ENCODE peak calls at places on chromosomes 16 and 17, in seven cellular contexts. S is cardiac muscle cell, Q is thoracic aorta, M is tibial nerve, L is aorta, J is GM23338, O is spleen. N is an unnamed sample.
A peak's percentile ranks its signal among the peaks of the same experiment; 100 is the strongest.

GRCh38 chr17:65553009-65553645 is 8.3 kb downstream of the AXIN2 start:
- DNase-seq in O (peak; percentile 6), S (peak; percentile 87), L (no peak), J (no peak), Q (no peak), M (no peak), N (no peak)

GRCh38 chr17:83190601-83191387 is 111.4 kb downstream of the METRNL start:
- DNase-seq in S (no peak), O (peak; percentile 69), J (no peak), L (peak; percentile 42), Q (no peak), M (peak; percentile 1), N (peak; percentile 6)

GRCh38 chr17:62648954-62649294 is 21.5 kb downstream of the MRC2 start:
- DNase-seq in M (no peak), S (no peak), O (no peak), J (peak; percentile 28), L (no peak), Q (no peak), N (no peak)

GRCh38 chr16:85084841-85085535 is 27.3 kb downstream of the CIBAR2 start:
- DNase-seq in M (no peak), Q (no peak), L (no peak), O (no peak), S (no peak), J (no peak), N (no peak)

GRCh38 chr16:53142823-53143568 is 88.2 kb downstream of the CHD9 start:
- DNase-seq in O (no peak), S (no peak), Q (no peak), M (no peak), J (no peak), L (no peak), N (no peak)

GRCh38 chr17:60323754-60324153 is 68.2 kb downstream of the USP32 start:
- DNase-seq in O (no peak), L (no peak), J (no peak), Q (no peak), M (no peak), S (no peak), N (no peak)

GRCh38 chr17:81254955-81255717 is 16.0 kb downstream of the NDUFAF8 start:
- DNase-seq in J (peak; percentile 84), M (peak; percentile 53), O (peak; percentile 86), Q (no peak), S (peak; percentile 83), L (peak; percentile 88), N (peak; percentile 91)

GRCh38 chr16:85029413-85029794 is 1.8 kb downstream of the KIAA0513 start:
- DNase-seq in S (peak; percentile 26), J (no peak), L (no peak), Q (no peak), M (no peak), O (no peak), N (no peak)

GRCh38 chr17:80468781-80469533 is 7.5 kb downstream of the NPTX1 start:
- DNase-seq in J (no peak), S (no peak), O (no peak), L (no peak), Q (no peak), M (no peak), N (no peak)

GRCh38 chr17:77466140-77466539 is 325.4 kb downstream of the SEC14L1 start:
- DNase-seq in S (no peak), Q (no peak), O (peak; percentile 87), L (no peak), J (peak; percentile 97), M (no peak), N (peak; percentile 50)

GRCh38 chr17:31549121-31549524 is 157.6 kb downstream of the RAB11FIP4 start:
- DNase-seq in Q (no peak), S (no peak), M (no peak), J (no peak), L (no peak), O (no peak), N (no peak)

GRCh38 chr17:34151081-34151480 is 104.0 kb upstream of the CCL2 start:
- DNase-seq in M (no peak), L (no peak), S (no peak), J (peak; percentile 44), Q (no peak), O (no peak), N (no peak)

GRCh38 chr17:62827722-62828498 is 19.8 kb upstream of the MARCHF10 start:
- DNase-seq in L (no peak), Q (no peak), M (no peak), O (no peak), S (peak; percentile 74), J (no peak), N (no peak)

GRCh38 chr16:57126412-57126811 is 34.0 kb downstream of the CPNE2 start:
- DNase-seq in J (no peak), O (no peak), M (no peak), Q (no peak), S (no peak), L (no peak), N (no peak)

DNA sequence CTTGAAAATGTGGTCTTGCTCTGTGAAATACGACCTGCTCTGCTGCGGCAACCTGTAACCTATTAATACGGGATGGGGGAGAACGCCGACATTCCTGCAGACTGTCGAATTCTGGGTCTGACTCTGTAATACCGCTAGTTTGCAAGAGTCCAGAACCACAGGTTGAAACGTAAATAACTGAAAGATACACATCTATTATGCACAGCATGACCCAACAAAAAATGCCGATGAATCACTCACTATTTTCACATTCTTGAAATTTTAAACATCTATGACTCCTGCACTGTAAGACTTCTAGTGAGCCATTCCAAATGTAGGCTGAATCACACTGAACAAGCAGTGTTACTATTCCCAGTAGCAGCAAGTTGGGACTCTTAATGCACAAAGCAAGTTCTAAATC is 20.4 kb downstream of the VPS53 start:
- DNase-seq in L (no peak), S (peak; percentile 87), J (no peak), M (no peak), O (no peak), Q (no peak), N (no peak)
- H3K27ac ChIP-seq in L (peak overlapping the region; percentile 12), S (no peak overlapping the region), J (no peak overlapping the region), M (no peak overlapping the region), O (no peak overlapping the region), Q (no peak overlapping the region), N (no peak overlapping the region)

DNA sequence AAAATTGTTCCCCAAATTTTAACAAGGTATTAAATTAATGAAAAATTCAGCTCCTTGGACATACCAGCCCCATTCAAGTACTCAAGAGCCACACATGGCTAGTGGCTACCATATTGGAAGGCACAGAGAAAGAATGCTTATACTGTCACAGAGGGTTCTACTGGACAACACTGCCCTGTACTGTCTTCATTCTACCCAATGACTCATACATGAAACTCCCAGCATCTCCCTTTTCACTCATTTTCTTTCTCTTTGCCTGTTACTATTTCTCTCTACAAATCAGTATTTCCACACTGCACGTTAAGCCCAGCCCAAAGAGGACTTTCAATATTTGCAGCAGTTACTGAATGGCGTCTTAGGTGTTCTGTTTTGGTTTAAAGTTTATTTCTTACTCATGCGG is 72.1 kb upstream of the RCVRN start:
- DNase-seq in L (no peak), J (no peak), M (no peak), S (peak; percentile 4), O (no peak), Q (no peak), N (no peak)
- H3K27me3 ChIP-seq in L (no peaks in the 10 kb centered on the region), J (no peaks in the 10 kb centered on the region), M (no peaks in the 10 kb centered on the region), S (no peaks in the 10 kb centered on the region), O (no peaks in the 10 kb centered on the region), Q (no peaks in the 10 kb centered on the region), N (no peaks in the 10 kb centered on the region)

GRCh38 chr17:49022391-49022941 is 25.3 kb downstream of the IGF2BP1 start:
- DNase-seq in Q (no peak), L (no peak), S (peak; percentile 89), J (peak; percentile 98), M (no peak), O (no peak), N (no peak)

GRCh38 chr17:49021095-49021767 is 24.0 kb downstream of the IGF2BP1 start:
- DNase-seq in M (no peak), J (peak; percentile 49), S (peak; percentile 36), O (no peak), Q (no peak), L (no peak), N (no peak)

GRCh38 chr17:49021768-49022103 is 24.6 kb downstream of the IGF2BP1 start:
- DNase-seq in S (no peak), Q (no peak), L (no peak), M (no peak), O (no peak), J (no peak), N (no peak)

GRCh38 chr17:49018673-49019215 is 21.6 kb downstream of the IGF2BP1 start:
- DNase-seq in O (no peak), L (no peak), S (no peak), M (no peak), J (no peak), Q (no peak), N (peak; percentile 62)

GRCh38 chr17:49020609-49021008 is 23.4 kb downstream of the IGF2BP1 start:
- DNase-seq in J (no peak), O (no peak), S (no peak), L (no peak), M (no peak), Q (no peak), N (no peak)
- H3K4me3 ChIP-seq in J (peak overlapping the region; percentile 51), O (no peak overlapping the region), S (no peak overlapping the region), L (no peak overlapping the region), M (no peak overlapping the region), Q (no peak overlapping the region), N (no peak overlapping the region)

DNA sequence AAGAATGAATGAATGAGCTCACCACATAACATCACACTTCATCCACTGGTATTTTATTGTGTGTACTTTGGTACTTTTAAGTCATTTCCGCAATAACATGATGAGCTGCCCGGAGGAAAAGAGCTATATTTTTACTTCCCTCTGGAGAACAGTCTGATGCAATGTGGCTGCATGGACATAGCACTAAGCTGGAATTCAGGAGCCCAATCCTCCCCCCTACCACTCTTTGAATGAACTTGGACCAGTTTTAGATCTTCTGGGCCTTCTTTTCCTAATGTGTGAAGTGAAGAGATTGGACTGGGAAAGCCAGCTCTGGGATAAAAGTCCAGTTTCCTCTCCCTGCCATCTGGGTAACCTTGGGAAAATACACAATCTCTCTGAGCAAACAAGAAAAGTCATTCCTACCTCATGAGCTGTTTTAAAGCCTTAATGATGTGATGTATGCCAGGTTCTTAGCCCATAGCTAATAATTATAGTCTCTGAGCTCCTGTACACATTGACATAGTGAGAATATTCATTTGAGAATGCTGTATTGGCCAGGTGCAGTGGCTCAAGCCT is 79.3 kb downstream of the ABCC12 start:
- DNase-seq in O (no peak), L (no peak), M (no peak), J (no peak), S (no peak), Q (no peak), N (no peak)
- H3K27ac ChIP-seq in O (no peak overlapping the region), L (no peak overlapping the region), M (no peak overlapping the region), J (no peak overlapping the region), S (no peak overlapping the region), Q (no peak overlapping the region), N (no peak overlapping the region)

GRCh38 chr17:78707016-78707415 is 75.1 kb downstream of the CYTH1 start:
- DNase-seq in Q (no peak), O (no peak), M (no peak), L (no peak), J (no peak), S (no peak), N (no peak)
- H3K27me3 ChIP-seq in Q (no peaks in the 10 kb centered on the region), O (no peaks in the 10 kb centered on the region), M (no peaks in the 10 kb centered on the region), L (no peaks in the 10 kb centered on the region), J (no peaks in the 10 kb centered on the region), S (no peaks in the 10 kb centered on the region), N (no peaks in the 10 kb centered on the region)

GRCh38 chr17:73261952-73262675 is 434 bp upstream of the CPSF4L start:
- DNase-seq in Q (no peak), S (no peak), M (no peak), O (peak; percentile 82), J (peak; percentile 53), L (no peak), N (no peak)
- H3K4me3 ChIP-seq in Q (no peak overlapping the region), S (no peak overlapping the region), M (no peak overlapping the region), O (no peak overlapping the region), J (peak overlapping the region; percentile 35), L (no peak overlapping the region), N (no peak overlapping the region)

N was measured in WERI-Rb-1.